ENCODE peak calls at places on chromosomes 6 and 20, in ten cellular contexts. B, X, I, E, H, C, R, L, W and A are unnamed samples.

GRCh38 chr20:50283922-50284810 is 93.5 kb downstream of the CEBPB start:
- DNase-seq in B (no peak), X (no peak), I (no peak), E (no peak), H (no peak), C (no peak), R (no peak), L (no peak), W (no peak), A (no peak)

GRCh38 chr6:118639054-118639964 is 12.1 kb downstream of the CEP85L start:
- DNase-seq in B (no peak), X (no peak), I (no peak), E (peak; percentile 17), H (no peak), C (no peak), R (no peak), L (no peak), W (no peak), A (no peak)

GRCh38 chr6:129730477-129731165 is 20.6 kb upstream of the ARHGAP18 start:
- DNase-seq in B (no peak), X (no peak), I (no peak), E (peak; percentile 25), H (peak; percentile 57), C (no peak), R (no peak), L (no peak), W (no peak), A (no peak)

GRCh38 chr6:159513914-159514313 is 179.1 kb downstream of the SOD2 start:
- DNase-seq in B (no peak), X (no peak), I (no peak), E (no peak), H (no peak), C (no peak), R (no peak), L (no peak), W (no peak), A (no peak)

GRCh38 chr6:7615611-7616383 is 25.8 kb downstream of the SNRNP48 start:
- DNase-seq in B (no peak), X (peak; percentile 18), I (peak; percentile 2), E (peak; percentile 45), H (peak; percentile 53), C (peak; percentile 32), R (no peak), L (no peak), W (no peak), A (peak; percentile 45)

GRCh38 chr20:15818651-15819071 is 754.6 kb downstream of the KIF16B start:
- DNase-seq in B (no peak), X (no peak), I (peak; percentile 35), E (no peak), H (no peak), C (no peak), R (no peak), L (no peak), W (no peak), A (no peak)

GRCh38 chr6:32692019-32692418 is 25.6 kb upstream of the HLA-DQB1 start:
- DNase-seq in B (peak; percentile 25), X (peak; percentile 51), I (no peak), E (no peak), H (no peak), C (no peak), R (no peak), L (no peak), W (peak; percentile 58), A (no peak)

GRCh38 chr6:123802351-123802696 is 1.3 kb upstream of the NKAIN2 start:
- DNase-seq in B (no peak), X (no peak), I (no peak), E (no peak), H (no peak), C (no peak), R (no peak), L (no peak), W (no peak), A (no peak)

GRCh38 chr6:44702292-44702691 is 314.8 kb downstream of the CDC5L start:
- DNase-seq in B (no peak), X (no peak), I (no peak), E (no peak), H (no peak), C (no peak), R (no peak), L (no peak), W (no peak), A (no peak)

GRCh38 chr20:36097331-36097730 is 57.2 kb upstream of the EPB41L1 start:
- DNase-seq in B (no peak), X (no peak), I (no peak), E (no peak), H (no peak), C (no peak), R (no peak), L (no peak), W (no peak), A (no peak)